ENCODE peak calls at places on chromosomes 6 and 20, in eight cellular contexts. M is tibial artery, Z is brain microvascular endothelial cell, V is PC-9, F is cardiac muscle cell, O is mesenchymal stem cell, B is neural progenitor cell, D is esophagus squamous epithelium. L is an unnamed sample.

GRCh38 chr6:20846602-20847028 is 312.4 kb downstream of the CDKAL1 start:
- DNase-seq in F (no peak), D (no peak), O (peak; percentile 57), V (no peak), B (no peak), M (no peak), Z (peak; percentile 40), L (no peak)

GRCh38 chr6:149334201-149334600 is 16.7 kb downstream of the TAB2 start:
- DNase-seq in M (no peak), O (peak; percentile 39), B (no peak), V (no peak), Z (peak; percentile 36), F (no peak), D (no peak), L (no peak)

GRCh38 chr20:25039697-25040437 is 18.1 kb downstream of the ACSS1 start:
- DNase-seq in Z (no peak), F (no peak), O (peak; percentile 4), V (peak; percentile 59), B (no peak), D (no peak), M (peak; percentile 98), L (no peak)

GRCh38 chr6:82506526-82506925 is 142.9 kb downstream of the TPBG start:
- DNase-seq in F (no peak), Z (no peak), M (no peak), O (peak; percentile 14), V (no peak), B (no peak), D (no peak), L (no peak)

GRCh38 chr6:91860951-91861350 is 1274.1 kb upstream of the MAP3K7 start:
- DNase-seq in Z (peak; percentile 0), V (no peak), D (no peak), O (peak; percentile 83), M (no peak), F (no peak), B (no peak), L (no peak)

GRCh38 chr6:154487367-154488275 is 22.9 kb downstream of the CNKSR3 start:
- DNase-seq in O (no peak), D (no peak), B (no peak), V (no peak), Z (no peak), M (no peak), F (no peak), L (no peak)

GRCh38 chr20:17992224-17992637 is 23.4 kb downstream of the MGME1 start:
- DNase-seq in F (no peak), O (no peak), V (no peak), M (no peak), B (no peak), D (no peak), Z (peak; percentile 18), L (no peak)

GRCh38 chr20:56342783-56343182 is 16.0 kb upstream of the FAM210B start:
- DNase-seq in B (no peak), D (no peak), V (no peak), Z (no peak), M (no peak), O (no peak), F (no peak), L (no peak)

GRCh38 chr6:42269974-42270510 is 52.4 kb upstream of the MRPS10 start:
- DNase-seq in D (no peak), F (no peak), Z (no peak), V (no peak), M (no peak), O (no peak), B (no peak), L (no peak)

GRCh38 chr6:155227076-155227475 is 36.7 kb upstream of the CLDN20 start:
- DNase-seq in F (no peak), Z (no peak), D (no peak), O (no peak), B (peak; percentile 76), M (no peak), V (no peak), L (no peak)

GRCh38 chr20:35791823-35792222 is 20.0 kb downstream of the PHF20 start:
- DNase-seq in D (no peak), M (no peak), Z (no peak), F (no peak), O (peak; percentile 85), B (no peak), V (peak; percentile 81), L (no peak)

GRCh38 chr6:165325609-165326008 is 16.2 kb upstream of the C6orf118 start:
- DNase-seq in Z (no peak), V (no peak), B (no peak), M (no peak), D (no peak), O (no peak), F (no peak), L (no peak)

GRCh38 chr6:139647001-139647400 is 272.6 kb upstream of the CITED2 start:
- DNase-seq in B (no peak), V (no peak), M (no peak), Z (no peak), O (peak; percentile 17), F (no peak), D (no peak), L (no peak)

GRCh38 chr6:51398064-51398740 is 579.5 kb downstream of the TFAP2B start:
- DNase-seq in V (no peak), Z (no peak), O (no peak), M (no peak), D (no peak), F (peak; percentile 8), B (no peak), L (no peak)

GRCh38 chr6:46993846-46994245 is 48.3 kb downstream of the ADGRF1 start:
- DNase-seq in M (no peak), B (no peak), V (peak; percentile 98), Z (peak; percentile 88), F (no peak), O (peak; percentile 70), D (no peak), L (no peak)

GRCh38 chr6:165092881-165093595 is 216.4 kb downstream of the C6orf118 start:
- DNase-seq in Z (no peak), M (no peak), V (no peak), F (no peak), B (no peak), O (no peak), D (no peak), L (no peak)

GRCh38 chr20:64057628-64058498 is 5.1 kb upstream of the TCEA2 start:
- DNase-seq in D (no peak), Z (peak; percentile 40), B (peak; percentile 85), O (peak; percentile 56), M (no peak), F (peak; percentile 82), V (peak; percentile 55), L (peak; percentile 99)

GRCh38 chr20:37726321-37726720 is 32.5 kb downstream of the CTNNBL1 start:
- DNase-seq in O (no peak), Z (no peak), M (no peak), F (no peak), D (no peak), V (no peak), B (no peak), L (no peak)

GRCh38 chr6:123363912-123364311 is 272.8 kb downstream of the TRDN start:
- DNase-seq in M (no peak), B (no peak), V (no peak), Z (no peak), D (no peak), F (no peak), O (no peak), L (no peak)

GRCh38 chr6:53771780-53772624 is 22.8 kb upstream of the LRRC1 start:
- DNase-seq in V (no peak), M (no peak), O (peak; percentile 6), D (no peak), B (no peak), F (no peak), Z (peak; percentile 75), L (no peak)

GRCh38 chr20:9294081-9294480 is 220.3 kb upstream of the LAMP5 start:
- DNase-seq in M (no peak), B (no peak), D (no peak), F (no peak), V (peak; percentile 79), O (peak; percentile 77), Z (peak; percentile 41), L (no peak)

GRCh38 chr20:59421920-59422637 is 121.7 kb downstream of the EDN3 start:
- DNase-seq in M (no peak), O (no peak), D (no peak), V (no peak), B (no peak), Z (no peak), F (no peak), L (no peak)
- H3K27me3 ChIP-seq in M (no peaks in the 10 kb centered on the region), O (peaks cover 23% of the 10 kb centered on the region), D (no peaks in the 10 kb centered on the region), V (peaks cover 100% of the 10 kb centered on the region), B (no peaks in the 10 kb centered on the region), Z (no peaks in the 10 kb centered on the region), F (no peaks in the 10 kb centered on the region), L (no peaks in the 10 kb centered on the region)

GRCh38 chr20:19917110-19917509 is 100.1 kb upstream of the NAA20 start:
- DNase-seq in Z (no peak), F (no peak), M (no peak), D (no peak), O (no peak), B (no peak), V (no peak), L (no peak)
- H3K36me3 ChIP-seq in Z (no peaks in the 10 kb centered on the region), F (no peaks in the 10 kb centered on the region), M (no peaks in the 10 kb centered on the region), D (no peaks in the 10 kb centered on the region), O (peaks cover 1% of the 10 kb centered on the region), B (no peaks in the 10 kb centered on the region), V (no peaks in the 10 kb centered on the region), L (no peaks in the 10 kb centered on the region)

DNA sequence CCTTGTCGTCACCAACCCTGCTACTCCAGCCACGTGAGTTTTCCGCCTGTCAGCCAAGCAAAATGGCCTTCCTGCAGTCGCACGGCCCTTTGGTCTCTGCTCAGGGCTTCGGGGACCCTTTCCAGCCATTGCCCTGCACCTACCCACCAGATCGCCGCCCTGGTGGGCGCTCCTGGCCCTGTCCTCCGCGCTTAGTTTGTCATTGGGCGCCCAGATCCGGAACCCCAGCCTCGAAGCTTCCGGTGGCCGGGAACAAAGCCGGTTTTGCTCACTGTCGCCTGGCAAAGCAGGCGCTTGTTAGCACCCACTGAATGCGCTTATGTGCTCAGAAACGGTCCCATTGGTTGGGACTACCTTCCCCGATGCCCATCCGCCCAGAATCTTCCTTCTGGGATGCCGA is 536 bp downstream of the ZFP57 start:
- DNase-seq in B (no peak), O (no peak), Z (no peak), D (no peak), V (no peak), F (no peak), M (no peak), L (peak; percentile 43)
- H3K4me3 ChIP-seq in B (no peak overlapping the region), O (no peak overlapping the region), Z (no peak overlapping the region), D (peak overlapping the region; percentile 50), V (no peak overlapping the region), F (no peak overlapping the region), M (peak overlapping the region; percentile 21), L (no peak overlapping the region)

GRCh38 chr20:32603046-32603726 is 18.1 kb upstream of the NOL4L start:
- DNase-seq in O (no peak), M (no peak), B (no peak), D (no peak), V (no peak), F (no peak), Z (no peak), L (peak; percentile 54)

GRCh38 chr20:32602273-32602672 is 17.1 kb upstream of the NOL4L start:
- DNase-seq in B (no peak), V (no peak), F (no peak), Z (no peak), D (no peak), O (no peak), M (no peak), L (peak; percentile 65)

GRCh38 chr20:32599783-32600340 is 14.7 kb upstream of the NOL4L start:
- DNase-seq in D (no peak), O (no peak), F (no peak), Z (no peak), V (peak; percentile 62), M (no peak), B (no peak), L (no peak)

GRCh38 chr20:32598606-32599005 is 13.5 kb upstream of the NOL4L start:
- DNase-seq in O (no peak), D (no peak), M (no peak), Z (no peak), F (no peak), B (no peak), V (no peak), L (peak; percentile 71)

GRCh38 chr20:32600681-32601237 is 15.6 kb upstream of the NOL4L start:
- DNase-seq in M (no peak), F (no peak), V (no peak), O (no peak), D (no peak), Z (no peak), B (no peak), L (no peak)
- H3K27me3 ChIP-seq in M (no peaks in the 10 kb centered on the region), F (no peaks in the 10 kb centered on the region), V (no peaks in the 10 kb centered on the region), O (peaks cover 20% of the 10 kb centered on the region), D (no peaks in the 10 kb centered on the region), Z (peaks cover 4% of the 10 kb centered on the region), B (no peaks in the 10 kb centered on the region), L (no peaks in the 10 kb centered on the region)